ENCODE peak calls at places on chromosomes 16 and 17, in nine cellular contexts. One of them, this sample, is unnamed.

GRCh38 chr17:58402047-58402446 is 15.3 kb downstream of the RNF43 start:
- DNase-seq in AG08396: no peak
- DNase-seq in frontal cortex: no peak
- DNase-seq in stimulated activated CD8-positive, alpha-beta memory T cell treated with anti-CD3 and anti-CD28 coated beads, Interleukin-7, amount 100 ng/mL, for 48 hours: no peak
- DNase-seq in hepatic stellate cell: no peak
- DNase-seq in HL-60: no peak
- DNase-seq in T-cell: no peak
- DNase-seq in neural progenitor cell: no peak
- DNase-seq in hepatocyte: no peak
- DNase-seq in this sample: no peak

GRCh38 chr17:40605301-40605700 is 40.0 kb upstream of the CCR7 start:
- DNase-seq in AG08396: no peak
- DNase-seq in frontal cortex: no peak
- DNase-seq in stimulated activated CD8-positive, alpha-beta memory T cell treated with anti-CD3 and anti-CD28 coated beads, Interleukin-7, amount 100 ng/mL, for 48 hours: no peak
- DNase-seq in hepatic stellate cell: no peak
- DNase-seq in HL-60: no peak
- DNase-seq in T-cell: peak
- DNase-seq in neural progenitor cell: no peak
- DNase-seq in hepatocyte: no peak
- DNase-seq in this sample: no peak

GRCh38 chr16:61792194-61792904 is 243.9 kb downstream of the CDH8 start:
- DNase-seq in AG08396: no peak
- DNase-seq in frontal cortex: no peak
- DNase-seq in stimulated activated CD8-positive, alpha-beta memory T cell treated with anti-CD3 and anti-CD28 coated beads, Interleukin-7, amount 100 ng/mL, for 48 hours: no peak
- DNase-seq in hepatic stellate cell: peak
- DNase-seq in HL-60: no peak
- DNase-seq in T-cell: no peak
- DNase-seq in neural progenitor cell: no peak
- DNase-seq in hepatocyte: no peak
- DNase-seq in this sample: no peak

GRCh38 chr16:78761427-78761826 is 662.0 kb downstream of the WWOX start:
- DNase-seq in AG08396: no peak
- DNase-seq in frontal cortex: no peak
- DNase-seq in stimulated activated CD8-positive, alpha-beta memory T cell treated with anti-CD3 and anti-CD28 coated beads, Interleukin-7, amount 100 ng/mL, for 48 hours: no peak
- DNase-seq in hepatic stellate cell: no peak
- DNase-seq in HL-60: no peak
- DNase-seq in T-cell: no peak
- DNase-seq in neural progenitor cell: peak
- DNase-seq in hepatocyte: no peak
- DNase-seq in this sample: no peak

GRCh38 chr16:27486760-27487159 is 63.0 kb downstream of the GTF3C1 start:
- DNase-seq in AG08396: no peak
- DNase-seq in frontal cortex: no peak
- DNase-seq in stimulated activated CD8-positive, alpha-beta memory T cell treated with anti-CD3 and anti-CD28 coated beads, Interleukin-7, amount 100 ng/mL, for 48 hours: no peak
- DNase-seq in hepatic stellate cell: no peak
- DNase-seq in HL-60: no peak
- DNase-seq in T-cell: no peak
- DNase-seq in neural progenitor cell: no peak
- DNase-seq in hepatocyte: no peak
- DNase-seq in this sample: no peak

GRCh38 chr17:29590979-29591736 is 1.7 kb upstream of the GIT1 start:
- DNase-seq in AG08396: peak
- DNase-seq in frontal cortex: no peak
- DNase-seq in stimulated activated CD8-positive, alpha-beta memory T cell treated with anti-CD3 and anti-CD28 coated beads, Interleukin-7, amount 100 ng/mL, for 48 hours: no peak
- DNase-seq in hepatic stellate cell: no peak
- DNase-seq in HL-60: peak
- DNase-seq in T-cell: peak
- DNase-seq in neural progenitor cell: peak
- DNase-seq in hepatocyte: peak
- DNase-seq in this sample: peak

GRCh38 chr17:81561494-81561885 is 9.3 kb upstream of the FAAP100 start:
- DNase-seq in AG08396: no peak
- DNase-seq in frontal cortex: no peak
- DNase-seq in stimulated activated CD8-positive, alpha-beta memory T cell treated with anti-CD3 and anti-CD28 coated beads, Interleukin-7, amount 100 ng/mL, for 48 hours: no peak
- DNase-seq in hepatic stellate cell: no peak
- DNase-seq in HL-60: no peak
- DNase-seq in T-cell: no peak
- DNase-seq in neural progenitor cell: no peak
- DNase-seq in hepatocyte: no peak
- DNase-seq in this sample: no peak

GRCh38 chr17:78128616-78129384 is at the start of gene TMC6:
- DNase-seq in AG08396: peak
- DNase-seq in frontal cortex: peak
- DNase-seq in stimulated activated CD8-positive, alpha-beta memory T cell treated with anti-CD3 and anti-CD28 coated beads, Interleukin-7, amount 100 ng/mL, for 48 hours: no peak
- DNase-seq in hepatic stellate cell: peak
- DNase-seq in HL-60: peak
- DNase-seq in T-cell: peak
- DNase-seq in neural progenitor cell: peak
- DNase-seq in hepatocyte: peak
- DNase-seq in this sample: peak

GRCh38 chr17:77842148-77842905 is 116.2 kb upstream of the TNRC6C start:
- DNase-seq in AG08396: no peak
- DNase-seq in frontal cortex: no peak
- DNase-seq in stimulated activated CD8-positive, alpha-beta memory T cell treated with anti-CD3 and anti-CD28 coated beads, Interleukin-7, amount 100 ng/mL, for 48 hours: no peak
- DNase-seq in hepatic stellate cell: peak
- DNase-seq in HL-60: no peak
- DNase-seq in T-cell: no peak
- DNase-seq in neural progenitor cell: no peak
- DNase-seq in hepatocyte: no peak
- DNase-seq in this sample: peak

GRCh38 chr16:77782694-77783093 is 5.7 kb upstream of the VAT1L start:
- DNase-seq in AG08396: peak
- DNase-seq in frontal cortex: no peak
- DNase-seq in stimulated activated CD8-positive, alpha-beta memory T cell treated with anti-CD3 and anti-CD28 coated beads, Interleukin-7, amount 100 ng/mL, for 48 hours: no peak
- DNase-seq in hepatic stellate cell: no peak
- DNase-seq in HL-60: peak
- DNase-seq in T-cell: no peak
- DNase-seq in neural progenitor cell: no peak
- DNase-seq in hepatocyte: no peak
- DNase-seq in this sample: no peak

GRCh38 chr17:17944253-17944652 is 27.9 kb downstream of the TOM1L2 start:
- DNase-seq in AG08396: no peak
- DNase-seq in frontal cortex: no peak
- DNase-seq in stimulated activated CD8-positive, alpha-beta memory T cell treated with anti-CD3 and anti-CD28 coated beads, Interleukin-7, amount 100 ng/mL, for 48 hours: no peak
- DNase-seq in hepatic stellate cell: no peak
- DNase-seq in HL-60: no peak
- DNase-seq in T-cell: no peak
- DNase-seq in neural progenitor cell: no peak
- DNase-seq in hepatocyte: no peak
- DNase-seq in this sample: no peak

GRCh38 chr17:16954541-16954940 is 17.4 kb downstream of the TNFRSF13B start:
- DNase-seq in AG08396: no peak
- DNase-seq in frontal cortex: no peak
- DNase-seq in stimulated activated CD8-positive, alpha-beta memory T cell treated with anti-CD3 and anti-CD28 coated beads, Interleukin-7, amount 100 ng/mL, for 48 hours: no peak
- DNase-seq in hepatic stellate cell: no peak
- DNase-seq in HL-60: no peak
- DNase-seq in T-cell: no peak
- DNase-seq in neural progenitor cell: no peak
- DNase-seq in hepatocyte: no peak
- DNase-seq in this sample: no peak

GRCh38 chr17:55825213-55825612 is 74.4 kb downstream of the PCTP start:
- DNase-seq in AG08396: no peak
- DNase-seq in frontal cortex: no peak
- DNase-seq in stimulated activated CD8-positive, alpha-beta memory T cell treated with anti-CD3 and anti-CD28 coated beads, Interleukin-7, amount 100 ng/mL, for 48 hours: no peak
- DNase-seq in hepatic stellate cell: no peak
- DNase-seq in HL-60: no peak
- DNase-seq in T-cell: no peak
- DNase-seq in neural progenitor cell: peak
- DNase-seq in hepatocyte: no peak
- DNase-seq in this sample: no peak

GRCh38 chr16:4991754-4992153 is 33.6 kb downstream of the SEC14L5 start:
- DNase-seq in AG08396: no peak
- DNase-seq in frontal cortex: no peak
- DNase-seq in stimulated activated CD8-positive, alpha-beta memory T cell treated with anti-CD3 and anti-CD28 coated beads, Interleukin-7, amount 100 ng/mL, for 48 hours: no peak
- DNase-seq in hepatic stellate cell: no peak
- DNase-seq in HL-60: no peak
- DNase-seq in T-cell: no peak
- DNase-seq in neural progenitor cell: no peak
- DNase-seq in hepatocyte: no peak
- DNase-seq in this sample: no peak

GRCh38 chr16:88306860-88307545 is 75.8 kb upstream of the ZNF469 start:
- DNase-seq in AG08396: peak
- DNase-seq in frontal cortex: no peak
- DNase-seq in stimulated activated CD8-positive, alpha-beta memory T cell treated with anti-CD3 and anti-CD28 coated beads, Interleukin-7, amount 100 ng/mL, for 48 hours: no peak
- DNase-seq in hepatic stellate cell: peak
- DNase-seq in HL-60: no peak
- DNase-seq in T-cell: no peak
- DNase-seq in neural progenitor cell: no peak
- DNase-seq in hepatocyte: peak
- DNase-seq in this sample: peak

GRCh38 chr16:22070361-22071351 is 21.7 kb upstream of the VWA3A start:
- DNase-seq in AG08396: peak
- DNase-seq in frontal cortex: no peak
- DNase-seq in stimulated activated CD8-positive, alpha-beta memory T cell treated with anti-CD3 and anti-CD28 coated beads, Interleukin-7, amount 100 ng/mL, for 48 hours: no peak
- DNase-seq in hepatic stellate cell: no peak
- DNase-seq in HL-60: no peak
- DNase-seq in T-cell: no peak
- DNase-seq in neural progenitor cell: no peak
- DNase-seq in hepatocyte: no peak
- DNase-seq in this sample: peak

GRCh38 chr17:29927546-29927945 is 2.5 kb downstream of the SSH2 start:
- DNase-seq in AG08396: no peak
- DNase-seq in frontal cortex: no peak
- DNase-seq in stimulated activated CD8-positive, alpha-beta memory T cell treated with anti-CD3 and anti-CD28 coated beads, Interleukin-7, amount 100 ng/mL, for 48 hours: no peak
- DNase-seq in hepatic stellate cell: no peak
- DNase-seq in HL-60: no peak
- DNase-seq in T-cell: no peak
- DNase-seq in neural progenitor cell: no peak
- DNase-seq in hepatocyte: no peak
- DNase-seq in this sample: no peak

GRCh38 chr17:496761-497586 is 144.4 kb upstream of the RPH3AL start:
- DNase-seq in AG08396: peak
- DNase-seq in frontal cortex: no peak
- DNase-seq in stimulated activated CD8-positive, alpha-beta memory T cell treated with anti-CD3 and anti-CD28 coated beads, Interleukin-7, amount 100 ng/mL, for 48 hours: no peak
- DNase-seq in hepatic stellate cell: no peak
- DNase-seq in HL-60: no peak
- DNase-seq in T-cell: no peak
- DNase-seq in neural progenitor cell: no peak
- DNase-seq in hepatocyte: no peak
- DNase-seq in this sample: no peak

GRCh38 chr16:400061-400540 is 1.6 kb upstream of the DECR2 start:
- DNase-seq in AG08396: no peak
- DNase-seq in frontal cortex: no peak
- DNase-seq in stimulated activated CD8-positive, alpha-beta memory T cell treated with anti-CD3 and anti-CD28 coated beads, Interleukin-7, amount 100 ng/mL, for 48 hours: no peak
- DNase-seq in hepatic stellate cell: no peak
- DNase-seq in HL-60: peak
- DNase-seq in T-cell: no peak
- DNase-seq in neural progenitor cell: no peak
- DNase-seq in hepatocyte: no peak
- DNase-seq in this sample: no peak

GRCh38 chr17:74528491-74529199 is 2.6 kb downstream of the CD300LB start:
- DNase-seq in AG08396: no peak
- DNase-seq in frontal cortex: peak
- DNase-seq in stimulated activated CD8-positive, alpha-beta memory T cell treated with anti-CD3 and anti-CD28 coated beads, Interleukin-7, amount 100 ng/mL, for 48 hours: no peak
- DNase-seq in hepatic stellate cell: no peak
- DNase-seq in HL-60: peak
- DNase-seq in T-cell: no peak
- DNase-seq in neural progenitor cell: no peak
- DNase-seq in hepatocyte: no peak
- DNase-seq in this sample: no peak

GRCh38 chr17:82489117-82489516 is 30.4 kb upstream of the FOXK2 start:
- DNase-seq in AG08396: peak
- DNase-seq in frontal cortex: no peak
- DNase-seq in stimulated activated CD8-positive, alpha-beta memory T cell treated with anti-CD3 and anti-CD28 coated beads, Interleukin-7, amount 100 ng/mL, for 48 hours: no peak
- DNase-seq in hepatic stellate cell: no peak
- DNase-seq in HL-60: no peak
- DNase-seq in T-cell: no peak
- DNase-seq in neural progenitor cell: no peak
- DNase-seq in hepatocyte: no peak
- DNase-seq in this sample: peak

GRCh38 chr16:56360117-56361008 is 65.0 kb downstream of the AMFR start:
- DNase-seq in AG08396: no peak
- DNase-seq in frontal cortex: no peak
- DNase-seq in stimulated activated CD8-positive, alpha-beta memory T cell treated with anti-CD3 and anti-CD28 coated beads, Interleukin-7, amount 100 ng/mL, for 48 hours: no peak
- DNase-seq in hepatic stellate cell: no peak
- DNase-seq in HL-60: no peak
- DNase-seq in T-cell: no peak
- DNase-seq in neural progenitor cell: no peak
- DNase-seq in hepatocyte: no peak
- DNase-seq in this sample: peak

This sample was measured in left ventricle myocardium superior.